ENCODE peak calls at places on chromosome 20, in nine cellular contexts. N is NB4, W is heart left ventricle, I is upper lobe of left lung, K is right lobe of liver, O is IMR-90, P is ovary, A is spleen, C is stomach. V is an unnamed sample.

GRCh38 chr20:39795401-39796272 is 833.5 kb downstream of the DHX35 start:
- DNase-seq in N (no peak), W (no peak), I (no peak), K (no peak), O (peak), P (no peak), A (no peak), C (no peak), V (no peak)

GRCh38 chr20:56483970-56484369 is 15.5 kb downstream of the RTF2 start:
- DNase-seq in N (no peak), W (no peak), I (peak), K (no peak), O (no peak), P (no peak), A (no peak), C (no peak), V (no peak)

GRCh38 chr20:57991211-57991841 is 237.1 kb downstream of the ANKRD60 start:
- DNase-seq in N (peak), W (no peak), I (no peak), K (no peak), O (no peak), P (no peak), A (no peak), C (no peak), V (no peak)

GRCh38 chr20:43752561-43753301 is 25.9 kb upstream of the GTSF1L start:
- DNase-seq in N (peak), W (peak), I (peak), K (peak), O (peak), P (no peak), A (peak), C (peak), V (peak)

GRCh38 chr20:57998981-57999464 is 229.4 kb downstream of the ANKRD60 start:
- DNase-seq in N (no peak), W (no peak), I (no peak), K (no peak), O (no peak), P (no peak), A (peak), C (no peak), V (no peak)

GRCh38 chr20:33640287-33640686 is 21.8 kb upstream of the C20orf144 start:
- DNase-seq in N (no peak), W (no peak), I (no peak), K (no peak), O (no peak), P (no peak), A (no peak), C (no peak), V (no peak)

GRCh38 chr20:12110711-12111110 is 193.0 kb downstream of the BTBD3 start:
- DNase-seq in N (no peak), W (no peak), I (no peak), K (no peak), O (no peak), P (no peak), A (no peak), C (no peak), V (no peak)

GRCh38 chr20:62198496-62198895 is 15.7 kb downstream of the MTG2 start:
- DNase-seq in N (no peak), W (no peak), I (no peak), K (no peak), O (no peak), P (no peak), A (peak), C (no peak), V (no peak)

GRCh38 chr20:25608774-25609173 is 15.0 kb downstream of the NANP start:
- DNase-seq in N (no peak), W (no peak), I (no peak), K (no peak), O (no peak), P (no peak), A (no peak), C (no peak), V (peak)

GRCh38 chr20:50027611-50028105 is 44.9 kb downstream of the SNAI1 start:
- DNase-seq in N (no peak), W (peak), I (peak), K (peak), O (peak), P (peak), A (no peak), C (no peak), V (peak)

GRCh38 chr20:50029083-50029696 is 46.4 kb downstream of the SNAI1 start:
- DNase-seq in N (no peak), W (no peak), I (no peak), K (no peak), O (no peak), P (no peak), A (no peak), C (no peak), V (no peak)

GRCh38 chr20:50026746-50027575 is 44.2 kb downstream of the SNAI1 start:
- DNase-seq in N (no peak), W (no peak), I (no peak), K (no peak), O (peak), P (no peak), A (no peak), C (no peak), V (no peak)

GRCh38 chr20:50032955-50033666 is 50.3 kb downstream of the SNAI1 start:
- DNase-seq in N (no peak), W (no peak), I (no peak), K (no peak), O (no peak), P (no peak), A (no peak), C (no peak), V (no peak)

DNA sequence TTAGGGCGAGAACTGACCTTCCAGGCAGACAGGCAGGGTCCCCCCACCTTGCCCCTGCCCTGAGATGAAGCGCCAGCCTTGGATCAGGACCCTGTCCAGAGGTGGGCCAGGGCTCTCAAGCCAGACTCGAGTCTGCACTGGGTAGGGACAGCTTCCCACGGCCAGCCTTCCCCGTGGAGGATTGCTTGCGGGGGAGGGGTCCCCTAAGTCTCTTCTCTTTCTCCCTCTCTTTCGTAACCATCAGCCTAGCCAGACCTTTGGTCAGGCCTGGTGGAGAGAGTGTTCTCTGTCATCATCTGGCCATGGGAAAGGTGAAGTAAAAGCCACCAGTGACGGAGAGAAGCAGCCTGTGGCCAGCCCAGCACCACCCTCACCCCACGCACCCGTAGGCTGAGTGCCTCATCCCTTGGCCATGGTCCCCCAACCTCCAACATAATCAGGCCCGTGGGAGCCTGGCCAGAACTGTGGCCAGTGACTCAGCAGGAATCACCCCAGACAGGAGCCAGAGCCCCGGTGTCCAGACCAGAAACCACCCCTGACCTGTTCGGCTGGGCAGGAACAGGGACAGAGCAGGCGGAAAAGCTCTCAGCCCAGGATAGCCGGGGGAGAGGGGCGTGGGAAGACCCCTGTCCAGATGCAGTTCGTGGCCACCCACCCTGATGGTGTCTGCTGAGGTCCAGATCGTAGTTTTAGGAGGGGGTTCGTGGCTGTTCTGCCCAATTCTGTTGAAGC is 47.1 kb downstream of the SNAI1 start:
- DNase-seq in N (peak), W (peak), I (peak), K (peak), O (peak), P (peak), A (no peak), C (peak), V (peak)
- TF ChIP-seq POLR2A in N (no peak), W (no peak), I (no peak), K (peak), O (peak), P (no peak), A (no peak), C (no peak), V (no peak)

GRCh38 chr20:8152183-8152582 is 20.1 kb downstream of the PLCB1 start:
- DNase-seq in N (peak), W (no peak), I (no peak), K (no peak), O (peak), P (no peak), A (no peak), C (no peak), V (no peak)
- TF ChIP-seq POLR2A in N (no peak), W (no peak), I (no peak), K (no peak), O (no peak), P (no peak), A (no peak), C (no peak), V (no peak)

GRCh38 chr20:46221271-46221670 is 87.0 kb downstream of the CDH22 start:
- DNase-seq in N (no peak), W (no peak), I (no peak), K (no peak), O (no peak), P (no peak), A (no peak), C (no peak), V (no peak)

GRCh38 chr20:46219190-46219589 is 89.1 kb downstream of the CDH22 start:
- DNase-seq in N (no peak), W (no peak), I (no peak), K (no peak), O (no peak), P (no peak), A (no peak), C (no peak), V (no peak)

GRCh38 chr20:46219920-46220319 is 88.4 kb downstream of the CDH22 start:
- DNase-seq in N (no peak), W (no peak), I (no peak), K (no peak), O (no peak), P (no peak), A (no peak), C (no peak), V (no peak)

GRCh38 chr20:46220808-46221207 is 87.5 kb downstream of the CDH22 start:
- DNase-seq in N (no peak), W (no peak), I (no peak), K (no peak), O (no peak), P (no peak), A (no peak), C (no peak), V (no peak)

GRCh38 chr20:46222521-46223007 is 85.7 kb downstream of the CDH22 start:
- DNase-seq in N (no peak), W (peak), I (no peak), K (no peak), O (no peak), P (peak), A (no peak), C (peak), V (no peak)
- TF ChIP-seq POLR2A in N (no peak), W (no peak), I (no peak), K (no peak), O (no peak), P (no peak), A (no peak), C (no peak), V (no peak)

DNA sequence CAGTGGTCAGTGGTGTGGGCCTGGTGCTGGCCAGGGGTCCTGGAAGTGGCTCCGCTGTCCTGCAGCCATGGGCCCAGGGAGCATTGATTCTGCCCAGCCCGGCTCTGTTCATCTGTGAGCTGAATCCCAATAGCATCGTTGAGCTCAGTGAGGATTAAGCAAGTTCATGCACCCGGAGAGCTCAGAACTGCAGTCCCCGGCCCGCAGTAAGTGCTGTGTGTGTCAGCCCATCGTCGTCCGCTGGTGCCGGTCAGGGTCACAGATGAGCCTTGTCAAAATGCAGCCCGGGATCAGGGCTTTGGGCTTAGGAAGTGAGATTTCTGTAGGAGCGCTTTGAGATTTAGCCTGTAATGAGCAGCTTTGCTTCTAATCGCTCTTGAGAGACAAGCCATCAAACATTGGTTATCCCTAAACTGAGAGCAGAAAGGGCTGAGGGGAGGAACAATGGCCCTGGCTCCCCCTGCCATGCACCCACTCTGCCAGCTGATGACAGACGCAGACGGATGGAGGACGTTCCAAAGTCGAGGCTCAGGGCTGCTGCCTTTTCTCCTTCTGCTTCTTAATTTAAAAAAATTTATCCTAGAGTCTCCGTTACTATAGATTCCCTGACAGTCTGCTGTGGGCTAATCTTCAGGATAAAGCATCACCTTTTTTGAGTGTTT is 25.5 kb upstream of the SULF2 start:
- DNase-seq in N (no peak), W (no peak), I (no peak), K (no peak), O (no peak), P (no peak), A (peak), C (no peak), V (no peak)
- TF ChIP-seq POLR2A in N (no peak), W (no peak), I (no peak), K (no peak), O (no peak), P (no peak), A (no peak), C (no peak), V (no peak)

GRCh38 chr20:37346232-37346525 is 239 bp downstream of the SRC start:
- DNase-seq in N (no peak), W (no peak), I (no peak), K (no peak), O (no peak), P (peak), A (no peak), C (no peak), V (no peak)

GRCh38 chr20:37343994-37344355 is 2.0 kb upstream of the SRC start:
- DNase-seq in N (no peak), W (no peak), I (no peak), K (no peak), O (no peak), P (no peak), A (no peak), C (no peak), V (no peak)

GRCh38 chr20:37346526-37347346 is 796 bp downstream of the SRC start:
- DNase-seq in N (no peak), W (no peak), I (no peak), K (no peak), O (no peak), P (peak), A (peak), C (no peak), V (no peak)

GRCh38 chr20:37344506-37345338 is 1.2 kb upstream of the SRC start:
- DNase-seq in N (no peak), W (no peak), I (peak), K (no peak), O (no peak), P (no peak), A (peak), C (peak), V (no peak)

GRCh38 chr20:37345339-37346231 is at the start of gene SRC:
- DNase-seq in N (peak), W (peak), I (peak), K (peak), O (peak), P (peak), A (peak), C (peak), V (peak)
- TF ChIP-seq POLR2A in N (no peak), W (no peak), I (no peak), K (peak), O (peak), P (peak), A (peak), C (no peak), V (peak)

GRCh38 chr20:45945678-45946148 is 11.2 kb downstream of the PCIF1 start:
- DNase-seq in N (peak), W (no peak), I (no peak), K (no peak), O (peak), P (peak), A (peak), C (no peak), V (peak)

GRCh38 chr20:45943613-45944012 is 9.1 kb downstream of the PCIF1 start:
- DNase-seq in N (no peak), W (no peak), I (no peak), K (no peak), O (no peak), P (no peak), A (no peak), C (no peak), V (no peak)

GRCh38 chr20:45944151-45944964 is 9.9 kb downstream of the PCIF1 start:
- DNase-seq in N (peak), W (no peak), I (no peak), K (no peak), O (no peak), P (no peak), A (no peak), C (no peak), V (no peak)

GRCh38 chr20:45946149-45946970 is 11.9 kb downstream of the PCIF1 start:
- DNase-seq in N (peak), W (no peak), I (peak), K (peak), O (no peak), P (peak), A (peak), C (peak), V (peak)

DNA sequence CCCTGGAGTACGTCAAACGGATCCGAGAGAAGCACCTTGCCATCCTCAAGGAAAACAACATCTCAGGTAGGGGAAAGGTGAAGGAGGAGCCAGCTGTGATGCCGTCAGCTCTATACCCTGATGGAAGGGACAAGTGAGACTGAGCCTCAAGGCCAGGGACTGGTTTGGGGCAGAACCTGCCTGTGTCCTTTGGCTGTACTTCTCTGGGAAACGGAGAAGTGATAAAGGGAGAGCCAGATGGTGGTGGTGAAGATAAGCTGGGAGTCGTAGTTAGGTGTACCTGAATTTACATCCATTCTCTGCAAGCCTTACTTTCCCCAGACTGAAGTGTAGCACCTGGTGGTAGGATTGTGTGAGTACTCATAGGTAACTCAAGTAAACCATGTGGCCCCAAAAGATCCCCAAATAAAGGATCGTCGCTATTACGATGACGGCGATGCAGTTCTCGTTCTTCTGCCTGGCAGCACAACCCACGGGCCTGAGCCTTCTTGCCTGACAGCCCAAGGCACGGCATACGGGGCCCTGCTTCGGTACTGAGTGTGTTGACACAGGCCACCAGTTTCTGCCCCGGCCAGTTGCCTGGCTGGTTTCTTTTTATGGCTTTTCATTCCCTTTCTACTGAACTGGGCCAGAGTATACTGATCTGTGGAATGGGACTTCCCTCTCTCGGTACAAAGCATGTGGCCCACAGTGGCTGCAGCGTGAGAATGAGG is 10.6 kb downstream of the PCIF1 start:
- DNase-seq in N (no peak), W (no peak), I (no peak), K (no peak), O (no peak), P (no peak), A (no peak), C (no peak), V (peak)
- TF ChIP-seq POLR2A in N (no peak), W (no peak), I (no peak), K (no peak), O (no peak), P (no peak), A (no peak), C (no peak), V (no peak)

GRCh38 chr20:41340327-41341055 is at the start of gene LPIN3:
- DNase-seq in N (peak), W (peak), I (peak), K (peak), O (peak), P (peak), A (peak), C (peak), V (peak)
- TF ChIP-seq POLR2A in N (no peak), W (no peak), I (no peak), K (peak), O (no peak), P (peak), A (no peak), C (peak), V (no peak)

GRCh38 chr20:59895908-59896307 is 37.5 kb downstream of the SYCP2 start:
- DNase-seq in N (no peak), W (no peak), I (no peak), K (no peak), O (no peak), P (no peak), A (no peak), C (no peak), V (no peak)
- TF ChIP-seq POLR2A in N (no peak), W (no peak), I (no peak), K (no peak), O (no peak), P (no peak), A (no peak), C (no peak), V (no peak)